ENCODE peak calls at places on chromosomes 16 and 17, in four cellular contexts. W, F, D and Z are unnamed samples. For H3K4me1, the result is how much of the 10 kb centered on the place peaks cover.

GRCh38 chr16:57728336-57729181 is 7.0 kb upstream of the KATNB1 start:
- DNase-seq in W (no peak), F (no peak), D (no peak), Z (no peak)

GRCh38 chr17:76276461-76277299 is 11.5 kb downstream of the UBALD2 start:
- DNase-seq in W (no peak), F (peak), D (no peak), Z (no peak)

GRCh38 chr17:39671651-39672521 is 3.6 kb downstream of the PNMT start:
- DNase-seq in W (no peak), F (peak), D (peak), Z (peak)

GRCh38 chr17:72249441-72249840 is 128.6 kb downstream of the SOX9 start:
- DNase-seq in W (no peak), F (no peak), D (no peak), Z (no peak)

GRCh38 chr16:81408409-81408950 is 36.1 kb upstream of the CMIP start:
- DNase-seq in W (no peak), F (no peak), D (no peak), Z (no peak)

GRCh38 chr16:21950782-21951521 is 2.2 kb upstream of the UQCRC2 start:
- DNase-seq in W (no peak), F (peak), D (peak), Z (peak)

GRCh38 chr16:10405386-10405939 is 19.6 kb downstream of the ATF7IP2 start:
- DNase-seq in W (no peak), F (peak), D (peak), Z (peak)

GRCh38 chr16:34050787-34051320 is 591.4 kb downstream of the TP53TG3F start:
- DNase-seq in W (no peak), F (no peak), D (no peak), Z (no peak)

GRCh38 chr17:13428611-13429042 is 173.1 kb downstream of the HS3ST3A1 start:
- DNase-seq in W (no peak), F (no peak), D (no peak), Z (no peak)

GRCh38 chr16:77207029-77207428 is 7.8 kb downstream of the SYCE1L start:
- DNase-seq in W (no peak), F (no peak), D (no peak), Z (no peak)

GRCh38 chr17:38925263-38925995 is at the start of gene LASP1NB:
- DNase-seq in W (no peak), F (peak), D (peak), Z (no peak)

GRCh38 chr16:57747091-57747490 is 11.5 kb downstream of the KATNB1 start:
- DNase-seq in W (no peak), F (no peak), D (no peak), Z (no peak)

GRCh38 chr16:67208525-67208896 is 9.6 kb downstream of the ELMO3 start:
- DNase-seq in W (no peak), F (no peak), D (no peak), Z (no peak)

GRCh38 chr17:57211010-57211411 is 45.3 kb upstream of the MSI2 start:
- DNase-seq in W (no peak), F (no peak), D (no peak), Z (no peak)

GRCh38 chr17:10661377-10661906 is 4.3 kb upstream of the MYH3 start:
- DNase-seq in W (no peak), F (no peak), D (no peak), Z (no peak)

GRCh38 chr17:66522591-66523272 is 220.3 kb downstream of the PRKCA start:
- DNase-seq in W (no peak), F (peak), D (no peak), Z (no peak)
- H3K4me1 ChIP-seq in W (under half), F (under half), D (under half), Z (under half)

GRCh38 chr17:79941088-79942010 is 94.3 kb downstream of the TBC1D16 start:
- DNase-seq in W (no peak), F (no peak), D (no peak), Z (no peak)
- TF ChIP-seq FOS in W (no peak), F (no peak), D (no peak), Z (no peak)

DNA sequence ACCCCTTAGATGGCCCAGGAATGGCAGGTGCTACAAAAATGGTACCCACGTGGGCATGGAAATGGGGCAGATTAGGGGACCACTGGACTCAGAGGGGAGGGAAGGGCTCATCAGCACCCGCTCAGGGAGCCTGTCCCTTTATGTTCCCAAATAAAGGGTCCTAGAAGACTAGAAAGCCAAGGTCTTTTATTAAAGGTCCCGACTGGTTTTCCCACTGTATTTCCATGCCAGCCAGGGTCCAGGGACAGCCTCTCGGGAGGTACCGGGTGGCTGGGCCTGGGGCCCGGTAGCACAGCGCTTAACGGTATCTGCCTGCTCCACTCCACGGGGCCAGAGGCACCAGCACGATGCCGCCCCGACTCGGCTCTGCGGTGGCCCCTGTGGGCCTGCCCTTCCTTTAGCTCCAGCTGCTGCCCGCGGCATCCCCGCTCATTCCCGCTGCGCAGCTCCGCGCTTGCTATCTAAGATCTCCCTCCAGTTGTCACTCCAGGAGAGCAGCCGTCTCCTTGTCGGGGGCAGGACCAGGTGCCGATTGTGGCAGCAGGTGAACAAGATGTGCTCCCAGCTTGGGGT is 1.4 kb downstream of the NT5C start:
- DNase-seq in W (no peak), F (no peak), D (no peak), Z (no peak)
- H2AFZ ChIP-seq in W (no peak), F (peak), D (no peak), Z (no peak)

DNA sequence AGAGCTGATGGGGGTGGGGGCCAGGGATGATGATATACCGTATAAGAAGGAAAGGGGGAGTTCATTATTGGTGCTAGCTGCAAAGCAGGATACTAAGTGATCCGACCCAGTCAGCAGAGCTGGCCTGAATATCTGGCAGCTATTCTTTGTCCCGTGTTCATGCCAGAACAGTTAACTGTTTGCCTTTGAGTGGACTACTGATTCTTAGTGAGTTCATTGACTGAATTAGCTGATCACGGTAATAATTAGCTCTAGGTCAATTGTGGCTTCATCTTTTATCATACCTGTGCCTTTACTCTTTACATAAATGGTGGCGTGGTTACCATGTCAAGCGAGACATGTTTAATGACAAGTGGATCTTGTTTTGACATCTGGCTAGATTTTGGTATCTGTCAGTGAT is 5.3 kb downstream of the KPNB1 start:
- DNase-seq in W (no peak), F (no peak), D (no peak), Z (no peak)
- H3K4me1 ChIP-seq in W (under half), F (under half), D (under half), Z (under half)